ENCODE peak calls at places on chromosome 7, in six cellular contexts. V is right atrium auricular region, U is suprapubic skin, G is IMR-90, T is stomach, F is prostate gland. X is an unnamed sample. For H3K4me1 and H3K36me3, the result is how much of the 10 kb centered on the place peaks cover.

GRCh38 chr7:37009282-37009681 is 285.0 kb upstream of the AOAH start:
- DNase-seq in V (no peak), F (no peak), G (no peak), T (no peak), U (no peak), X (no peak)

GRCh38 chr7:47428780-47429472 is 153.0 kb downstream of the TNS3 start:
- DNase-seq in T (no peak), F (no peak), V (no peak), U (no peak), G (no peak), X (no peak)

GRCh38 chr7:27168265-27168947 is 3.1 kb upstream of the HOXA9 start:
- DNase-seq in V (no peak), T (no peak), G (no peak), U (no peak), F (peak), X (peak)

GRCh38 chr7:23334482-23335056 is 35.4 kb downstream of the MALSU1 start:
- DNase-seq in T (peak), V (no peak), U (no peak), G (peak), F (peak), X (no peak)

GRCh38 chr7:94444808-94445207 is 50.1 kb downstream of the COL1A2 start:
- DNase-seq in G (no peak), T (no peak), V (no peak), U (no peak), F (no peak), X (no peak)

GRCh38 chr7:48140001-48140681 is 31.1 kb upstream of the ABCA13 start:
- DNase-seq in F (no peak), T (no peak), U (no peak), V (no peak), G (no peak), X (no peak)

GRCh38 chr7:55150709-55151108 is 131.9 kb downstream of the EGFR start:
- DNase-seq in V (no peak), G (no peak), F (no peak), U (no peak), T (no peak), X (no peak)

GRCh38 chr7:35253182-35253679 is 669 bp downstream of the TBX20 start:
- DNase-seq in T (no peak), V (no peak), U (no peak), F (no peak), G (no peak), X (no peak)

GRCh38 chr7:19110026-19110777 is 7.2 kb downstream of the TWIST1 start:
- DNase-seq in V (no peak), F (no peak), U (no peak), G (no peak), T (no peak), X (no peak)

GRCh38 chr7:108528183-108528712 is 2.3 kb upstream of the PNPLA8 start:
- DNase-seq in G (no peak), U (no peak), V (no peak), T (no peak), F (no peak), X (no peak)

GRCh38 chr7:144676492-144676891 is 159.4 kb downstream of the TPK1 start:
- DNase-seq in G (no peak), V (no peak), T (no peak), U (no peak), F (no peak), X (no peak)

GRCh38 chr7:43639858-43640491 is 57.1 kb downstream of the STK17A start:
- DNase-seq in V (no peak), U (no peak), T (peak), G (peak), F (no peak), X (peak)

GRCh38 chr7:2926898-2927405 is 82.8 kb upstream of the GNA12 start:
- DNase-seq in T (no peak), G (no peak), F (no peak), V (no peak), U (peak), X (peak)

GRCh38 chr7:67478066-67478465 is 481.4 kb downstream of the TYW1 start:
- DNase-seq in U (no peak), V (no peak), G (no peak), T (no peak), F (no peak), X (no peak)

GRCh38 chr7:3879337-3880054 is 578.4 kb downstream of the SDK1 start:
- DNase-seq in G (no peak), F (no peak), U (no peak), V (no peak), T (no peak), X (no peak)

GRCh38 chr7:146764458-146764857 is 647.9 kb downstream of the CNTNAP2 start:
- DNase-seq in F (no peak), T (no peak), U (no peak), G (no peak), V (no peak), X (no peak)

GRCh38 chr7:24576171-24577052 is 3.2 kb downstream of the PALS2 start:
- DNase-seq in T (peak), F (peak), V (no peak), G (peak), U (no peak), X (no peak)

GRCh38 chr7:150406565-150407421 is 27.7 kb downstream of the ZNF775 start:
- DNase-seq in T (no peak), V (no peak), G (peak), U (peak), F (peak), X (no peak)

GRCh38 chr7:111765936-111766643 is 203.8 kb upstream of the IMMP2L start:
- DNase-seq in T (no peak), F (peak), G (peak), V (no peak), U (no peak), X (no peak)

GRCh38 chr7:135918134-135918533 is 59.0 kb downstream of the MTPN start:
- DNase-seq in U (no peak), G (no peak), F (no peak), V (no peak), T (no peak), X (no peak)

GRCh38 chr7:152443586-152443985 is 7.8 kb upstream of the KMT2C start:
- DNase-seq in U (no peak), G (no peak), V (no peak), F (no peak), T (no peak), X (no peak)

GRCh38 chr7:121379930-121380329 is 16.2 kb downstream of the FAM3C start:
- DNase-seq in F (no peak), U (no peak), G (no peak), V (no peak), T (no peak), X (no peak)

GRCh38 chr7:43431020-43431595 is 151.8 kb upstream of the STK17A start:
- DNase-seq in F (no peak), U (no peak), V (no peak), T (no peak), G (peak), X (no peak)

GRCh38 chr7:40889099-40889498 is 754.3 kb downstream of the SUGCT start:
- DNase-seq in T (no peak), U (no peak), G (no peak), V (no peak), F (no peak), X (no peak)

GRCh38 chr7:99868246-99868645 is 8.6 kb downstream of the OR2AE1 start:
- DNase-seq in F (no peak), T (no peak), V (no peak), U (no peak), G (no peak), X (no peak)

GRCh38 chr7:159152816-159153215 is 8.1 kb upstream of the VIPR2 start:
- DNase-seq in G (no peak), V (no peak), T (no peak), F (no peak), U (no peak), X (no peak)

GRCh38 chr7:158423190-158423555 is 164.4 kb downstream of the PTPRN2 start:
- DNase-seq in T (no peak), F (no peak), G (no peak), U (no peak), V (no peak), X (no peak)

GRCh38 chr7:90320801-90321494 is at the start of gene FAM237B:
- DNase-seq in T (no peak), G (no peak), V (no peak), F (no peak), U (no peak), X (peak)

GRCh38 chr7:24073651-24074420 is 210.2 kb upstream of the NPY start:
- DNase-seq in F (no peak), U (no peak), V (no peak), T (no peak), G (no peak), X (no peak)

GRCh38 chr7:38448076-38448475 is 174.6 kb upstream of the TARP start:
- DNase-seq in V (no peak), T (no peak), G (peak), U (no peak), F (no peak), X (no peak)

GRCh38 chr7:16644624-16644986 is 949 bp downstream of the ANKMY2 start:
- DNase-seq in V (no peak), F (peak), G (peak), T (peak), U (peak), X (peak)

GRCh38 chr7:139544645-139545044 is 21.2 kb downstream of the CLEC2L start:
- DNase-seq in V (no peak), F (no peak), T (no peak), G (no peak), U (no peak), X (no peak)

GRCh38 chr7:151687523-151688235 is 168.0 kb upstream of the RHEB start:
- DNase-seq in T (peak), G (peak), U (no peak), F (no peak), V (peak), X (peak)

GRCh38 chr7:129665013-129665401 is 53.5 kb downstream of the NRF1 start:
- DNase-seq in V (no peak), T (no peak), U (no peak), F (no peak), G (peak), X (no peak)
- H3K27ac ChIP-seq in V (no peak), T (no peak), U (no peak), F (no peak), G (no peak), X (no peak)

GRCh38 chr7:69205576-69205975 is 392.7 kb upstream of the AUTS2 start:
- DNase-seq in F (no peak), U (no peak), V (no peak), T (no peak), G (no peak), X (no peak)

GRCh38 chr7:69213882-69214281 is 384.4 kb upstream of the AUTS2 start:
- DNase-seq in U (peak), G (no peak), T (no peak), F (no peak), V (no peak), X (no peak)

GRCh38 chr7:69208848-69209247 is 389.4 kb upstream of the AUTS2 start:
- DNase-seq in F (no peak), V (no peak), T (no peak), U (no peak), G (no peak), X (no peak)

GRCh38 chr7:69211739-69212138 is 386.5 kb upstream of the AUTS2 start:
- DNase-seq in V (no peak), T (no peak), F (no peak), U (peak), G (no peak), X (no peak)

DNA sequence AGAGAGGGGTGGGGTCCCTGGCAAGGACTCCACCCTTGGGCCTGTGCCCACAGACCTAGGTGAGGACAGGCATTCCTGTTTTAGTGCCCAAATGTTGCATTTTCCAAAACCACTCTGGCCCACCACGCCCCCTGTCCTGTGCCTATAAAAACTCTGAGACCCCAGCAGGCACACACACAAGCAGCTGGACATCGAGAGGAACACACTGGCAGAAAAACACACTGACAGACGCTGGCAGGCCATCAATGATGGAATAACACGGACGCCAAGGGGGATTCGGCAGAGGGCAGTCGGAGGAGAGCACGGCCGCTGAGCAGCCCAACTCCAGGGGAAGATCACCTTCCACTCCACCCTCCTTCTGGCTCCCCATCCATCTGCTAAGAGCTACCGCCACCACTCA is 386.9 kb upstream of the AUTS2 start:
- DNase-seq in V (no peak), G (no peak), T (no peak), U (peak), F (no peak), X (no peak)
- H3K4me1 ChIP-seq in V (under half), G (under half), T (under half), U (under half), F (under half), X (under half)

DNA sequence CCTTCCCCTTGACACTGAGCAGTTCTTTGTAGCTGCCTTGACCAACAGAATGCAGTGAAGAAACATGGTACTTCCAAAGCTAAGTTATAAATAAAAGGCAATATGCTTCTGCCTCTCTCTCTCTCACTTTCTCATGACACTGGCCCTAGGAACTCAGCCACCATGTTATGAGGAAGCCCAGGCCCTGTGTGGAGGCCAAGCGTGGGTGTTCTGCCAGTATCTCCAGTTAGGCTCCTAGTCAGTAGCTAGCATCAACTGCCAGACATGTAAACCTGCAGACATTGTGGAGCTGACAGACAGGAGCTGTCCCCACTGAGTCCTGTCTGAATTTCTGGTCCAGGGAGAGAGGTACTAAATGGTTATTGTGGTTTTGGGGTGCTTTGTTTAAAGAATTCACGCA is 45.2 kb downstream of the TMEM209 start:
- DNase-seq in V (no peak), T (no peak), F (no peak), U (no peak), G (no peak), X (no peak)
- H3K36me3 ChIP-seq in V (under half), T (half or more), F (under half), U (under half), G (under half), X (under half)

DNA sequence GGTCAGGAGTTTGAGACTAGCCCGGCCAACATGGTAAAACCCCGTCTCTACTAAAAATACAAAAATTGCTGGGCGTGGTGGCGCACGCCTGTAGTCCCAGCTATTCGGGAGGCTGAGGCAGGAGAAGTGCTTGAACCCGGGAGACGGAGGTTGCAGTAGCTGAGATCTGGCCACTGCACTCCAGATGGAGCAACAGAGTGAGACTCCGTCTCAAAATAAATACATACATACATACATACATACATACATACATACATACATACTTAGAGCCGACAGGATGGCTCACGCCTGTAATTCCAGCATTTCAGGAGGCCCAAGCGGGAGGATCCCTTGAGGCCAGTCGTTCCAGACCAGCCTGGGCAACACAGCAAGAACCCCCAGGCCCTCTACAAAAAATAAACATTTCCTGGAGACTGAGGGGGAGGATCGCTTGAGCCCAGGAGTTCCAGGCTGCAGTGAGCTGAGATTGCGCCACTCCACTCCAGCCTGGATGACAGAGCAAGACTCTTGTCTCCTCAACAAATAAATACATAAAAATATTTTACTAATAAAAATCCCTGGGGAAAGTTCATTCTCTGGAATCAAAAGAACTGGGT is 90.9 kb upstream of the TNRC18 start:
- DNase-seq in G (peak), U (no peak), T (no peak), V (no peak), F (no peak), X (peak)
- H3K27ac ChIP-seq in G (peak), U (peak), T (peak), V (peak), F (peak), X (peak)

GRCh38 chr7:131057524-131058065 is 270.1 kb upstream of the MKLN1 start:
- DNase-seq in T (no peak), U (no peak), V (no peak), F (no peak), G (no peak), X (no peak)
- H3K4me1 ChIP-seq in T (half or more), U (under half), V (half or more), F (under half), G (under half), X (half or more)

GRCh38 chr7:6159097-6159483 is 113.3 kb downstream of the CYTH3 start:
- DNase-seq in G (peak), U (no peak), T (no peak), F (no peak), V (no peak), X (peak)

GRCh38 chr7:6156734-6157133 is 115.7 kb downstream of the CYTH3 start:
- DNase-seq in G (no peak), F (no peak), V (no peak), U (no peak), T (no peak), X (peak)

GRCh38 chr7:6159524-6160011 is 112.9 kb downstream of the CYTH3 start:
- DNase-seq in U (no peak), V (no peak), F (no peak), T (peak), G (no peak), X (peak)

GRCh38 chr7:6158424-6159096 is 113.9 kb downstream of the CYTH3 start:
- DNase-seq in V (no peak), T (no peak), G (no peak), U (no peak), F (no peak), X (peak)

GRCh38 chr7:6157685-6158423 is 114.6 kb downstream of the CYTH3 start:
- DNase-seq in V (no peak), U (no peak), T (no peak), G (no peak), F (no peak), X (peak)
- H3K36me3 ChIP-seq in V (half or more), U (half or more), T (half or more), G (half or more), F (under half), X (half or more)

GRCh38 chr7:6430271-6430940 is 17.3 kb downstream of the DAGLB start:
- DNase-seq in U (no peak), F (no peak), T (no peak), V (no peak), G (peak), X (no peak)
- H3K27ac ChIP-seq in U (no peak), F (no peak), T (no peak), V (no peak), G (peak), X (no peak)

X was measured in lower lobe of right lung.